ENCODE peak calls at places on chromosomes 7 and 10, in five cellular contexts. One of them, this sample, is unnamed.

GRCh38 chr7:47808321-47808720 is 139.9 kb downstream of the PKD1L1 start:
- DNase-seq in AML-193: no peak
- DNase-seq in HEK293T: no peak
- DNase-seq in GM23248: no peak
- DNase-seq in NCI-H2107: no peak
- DNase-seq in this sample: no peak

GRCh38 chr7:66409493-66409892 is 204.4 kb downstream of the TPST1 start:
- DNase-seq in AML-193: no peak
- DNase-seq in HEK293T: no peak
- DNase-seq in GM23248: no peak
- DNase-seq in NCI-H2107: no peak
- DNase-seq in this sample: no peak

GRCh38 chr7:76506081-76506440 is 4.3 kb upstream of the UPK3B start:
- DNase-seq in AML-193: no peak
- DNase-seq in HEK293T: peak
- DNase-seq in GM23248: no peak
- DNase-seq in NCI-H2107: no peak
- DNase-seq in this sample: no peak

GRCh38 chr7:26664735-26665420 is 199.5 kb downstream of the SKAP2 start:
- DNase-seq in AML-193: peak
- DNase-seq in HEK293T: no peak
- DNase-seq in GM23248: peak
- DNase-seq in NCI-H2107: peak
- DNase-seq in this sample: no peak

GRCh38 chr7:341841-342638 is 52.1 kb downstream of the FOXL3 start:
- DNase-seq in AML-193: no peak
- DNase-seq in HEK293T: no peak
- DNase-seq in GM23248: no peak
- DNase-seq in NCI-H2107: no peak
- DNase-seq in this sample: no peak

GRCh38 chr10:94069884-94070283 is 76.2 kb downstream of the PLCE1 start:
- DNase-seq in AML-193: no peak
- DNase-seq in HEK293T: peak
- DNase-seq in GM23248: no peak
- DNase-seq in NCI-H2107: no peak
- DNase-seq in this sample: no peak

GRCh38 chr7:332020-332517 is 42.1 kb downstream of the FOXL3 start:
- DNase-seq in AML-193: no peak
- DNase-seq in HEK293T: no peak
- DNase-seq in GM23248: no peak
- DNase-seq in NCI-H2107: no peak
- DNase-seq in this sample: peak

GRCh38 chr10:121158988-121159579 is 307.9 kb downstream of the WDR11 start:
- DNase-seq in AML-193: no peak
- DNase-seq in HEK293T: no peak
- DNase-seq in GM23248: no peak
- DNase-seq in NCI-H2107: no peak
- DNase-seq in this sample: no peak

GRCh38 chr10:42488416-42488815 is 150.0 kb downstream of the ZNF33B start:
- DNase-seq in AML-193: no peak
- DNase-seq in HEK293T: no peak
- DNase-seq in GM23248: peak
- DNase-seq in NCI-H2107: no peak
- DNase-seq in this sample: peak

GRCh38 chr10:74079028-74079913 is 71.4 kb downstream of the AP3M1 start:
- DNase-seq in AML-193: no peak
- DNase-seq in HEK293T: no peak
- DNase-seq in GM23248: peak
- DNase-seq in NCI-H2107: no peak
- DNase-seq in this sample: no peak

GRCh38 chr7:87878208-87878735 is 2.0 kb downstream of the DBF4 start:
- DNase-seq in AML-193: no peak
- DNase-seq in HEK293T: no peak
- DNase-seq in GM23248: peak
- DNase-seq in NCI-H2107: no peak
- DNase-seq in this sample: no peak